ENCODE peak calls at places on chromosomes 4 and X, in ten cellular contexts. One of them, this sample, is unnamed.

GRCh38 chrX:8803326-8803725 is 2.1 kb upstream of the FAM9A start:
- DNase-seq in activated CD4-positive, alpha-beta T cell treated with anti-CD3 and anti-CD28 coated beads, Interleukin-2, amount 50 U/mL, for 4 hours: no peak
- DNase-seq in cardiac muscle cell: no peak
- DNase-seq in GM23248: no peak
- DNase-seq in HFFc6: no peak
- DNase-seq in astrocyte of the spinal cord: no peak
- DNase-seq in neuronal stem cell: no peak
- DNase-seq in stimulated activated CD8-positive, alpha-beta memory T cell treated with anti-CD3 and anti-CD28 coated beads, Interleukin-2, amount 100 ng/mL, for 48 hours: no peak
- DNase-seq in fibroblast of lung: peak; percentile 20
- DNase-seq in RWPE1: no peak
- DNase-seq in this sample: no peak

GRCh38 chrX:31423575-31424284 is 351.9 kb upstream of the FTHL17 start:
- DNase-seq in activated CD4-positive, alpha-beta T cell treated with anti-CD3 and anti-CD28 coated beads, Interleukin-2, amount 50 U/mL, for 4 hours: no peak
- DNase-seq in cardiac muscle cell: peak; percentile 76
- DNase-seq in GM23248: peak; percentile 58
- DNase-seq in HFFc6: peak; percentile 18
- DNase-seq in astrocyte of the spinal cord: peak; percentile 41
- DNase-seq in neuronal stem cell: no peak
- DNase-seq in stimulated activated CD8-positive, alpha-beta memory T cell treated with anti-CD3 and anti-CD28 coated beads, Interleukin-2, amount 100 ng/mL, for 48 hours: no peak
- DNase-seq in fibroblast of lung: peak; percentile 36
- DNase-seq in RWPE1: peak; percentile 20
- DNase-seq in this sample: peak; percentile 9

GRCh38 chrX:150370589-150371312 is 7.6 kb downstream of the MAMLD1 start:
- DNase-seq in activated CD4-positive, alpha-beta T cell treated with anti-CD3 and anti-CD28 coated beads, Interleukin-2, amount 50 U/mL, for 4 hours: no peak
- DNase-seq in cardiac muscle cell: no peak
- DNase-seq in GM23248: peak; percentile 7
- DNase-seq in HFFc6: no peak
- DNase-seq in astrocyte of the spinal cord: no peak
- DNase-seq in neuronal stem cell: no peak
- DNase-seq in stimulated activated CD8-positive, alpha-beta memory T cell treated with anti-CD3 and anti-CD28 coated beads, Interleukin-2, amount 100 ng/mL, for 48 hours: no peak
- DNase-seq in fibroblast of lung: no peak
- DNase-seq in RWPE1: no peak
- DNase-seq in this sample: no peak

GRCh38 chrX:15663439-15663838 is 1.2 kb downstream of the CLTRN start:
- DNase-seq in activated CD4-positive, alpha-beta T cell treated with anti-CD3 and anti-CD28 coated beads, Interleukin-2, amount 50 U/mL, for 4 hours: no peak
- DNase-seq in cardiac muscle cell: no peak
- DNase-seq in GM23248: no peak
- DNase-seq in HFFc6: no peak
- DNase-seq in astrocyte of the spinal cord: no peak
- DNase-seq in neuronal stem cell: no peak
- DNase-seq in stimulated activated CD8-positive, alpha-beta memory T cell treated with anti-CD3 and anti-CD28 coated beads, Interleukin-2, amount 100 ng/mL, for 48 hours: no peak
- DNase-seq in fibroblast of lung: no peak
- DNase-seq in RWPE1: no peak
- DNase-seq in this sample: no peak

GRCh38 chr4:113692809-113693411 is 68.6 kb downstream of the CAMK2D start:
- DNase-seq in activated CD4-positive, alpha-beta T cell treated with anti-CD3 and anti-CD28 coated beads, Interleukin-2, amount 50 U/mL, for 4 hours: no peak
- DNase-seq in cardiac muscle cell: no peak
- DNase-seq in GM23248: no peak
- DNase-seq in HFFc6: no peak
- DNase-seq in astrocyte of the spinal cord: no peak
- DNase-seq in neuronal stem cell: no peak
- DNase-seq in stimulated activated CD8-positive, alpha-beta memory T cell treated with anti-CD3 and anti-CD28 coated beads, Interleukin-2, amount 100 ng/mL, for 48 hours: no peak
- DNase-seq in fibroblast of lung: no peak
- DNase-seq in RWPE1: no peak
- DNase-seq in this sample: no peak

GRCh38 chr4:41713768-41714167 is 34.8 kb downstream of the PHOX2B start:
- DNase-seq in activated CD4-positive, alpha-beta T cell treated with anti-CD3 and anti-CD28 coated beads, Interleukin-2, amount 50 U/mL, for 4 hours: no peak
- DNase-seq in cardiac muscle cell: no peak
- DNase-seq in GM23248: no peak
- DNase-seq in HFFc6: no peak
- DNase-seq in astrocyte of the spinal cord: no peak
- DNase-seq in neuronal stem cell: no peak
- DNase-seq in stimulated activated CD8-positive, alpha-beta memory T cell treated with anti-CD3 and anti-CD28 coated beads, Interleukin-2, amount 100 ng/mL, for 48 hours: no peak
- DNase-seq in fibroblast of lung: no peak
- DNase-seq in RWPE1: no peak
- DNase-seq in this sample: no peak

GRCh38 chrX:132023117-132023895 is at the start of gene STK26:
- DNase-seq in activated CD4-positive, alpha-beta T cell treated with anti-CD3 and anti-CD28 coated beads, Interleukin-2, amount 50 U/mL, for 4 hours: peak; percentile 69
- DNase-seq in cardiac muscle cell: peak; percentile 89
- DNase-seq in GM23248: peak; percentile 65
- DNase-seq in HFFc6: peak; percentile 0
- DNase-seq in astrocyte of the spinal cord: peak; percentile 44
- DNase-seq in neuronal stem cell: peak; percentile 65
- DNase-seq in stimulated activated CD8-positive, alpha-beta memory T cell treated with anti-CD3 and anti-CD28 coated beads, Interleukin-2, amount 100 ng/mL, for 48 hours: peak; percentile 58
- DNase-seq in fibroblast of lung: peak; percentile 53
- DNase-seq in RWPE1: peak; percentile 61
- DNase-seq in this sample: no peak

GRCh38 chr4:185101354-185101890 is 41.6 kb upstream of the SLC25A4 start:
- DNase-seq in activated CD4-positive, alpha-beta T cell treated with anti-CD3 and anti-CD28 coated beads, Interleukin-2, amount 50 U/mL, for 4 hours: no peak
- DNase-seq in cardiac muscle cell: no peak
- DNase-seq in GM23248: no peak
- DNase-seq in HFFc6: no peak
- DNase-seq in astrocyte of the spinal cord: no peak
- DNase-seq in neuronal stem cell: no peak
- DNase-seq in stimulated activated CD8-positive, alpha-beta memory T cell treated with anti-CD3 and anti-CD28 coated beads, Interleukin-2, amount 100 ng/mL, for 48 hours: no peak
- DNase-seq in fibroblast of lung: no peak
- DNase-seq in RWPE1: no peak
- DNase-seq in this sample: no peak

GRCh38 chr4:110211007-110211769 is 12.8 kb upstream of the ELOVL6 start:
- DNase-seq in activated CD4-positive, alpha-beta T cell treated with anti-CD3 and anti-CD28 coated beads, Interleukin-2, amount 50 U/mL, for 4 hours: peak; percentile 7
- DNase-seq in cardiac muscle cell: peak; percentile 40
- DNase-seq in GM23248: peak; percentile 72
- DNase-seq in HFFc6: peak; percentile 39
- DNase-seq in astrocyte of the spinal cord: peak; percentile 50
- DNase-seq in neuronal stem cell: no peak
- DNase-seq in stimulated activated CD8-positive, alpha-beta memory T cell treated with anti-CD3 and anti-CD28 coated beads, Interleukin-2, amount 100 ng/mL, for 48 hours: no peak
- DNase-seq in fibroblast of lung: peak; percentile 51
- DNase-seq in RWPE1: peak; percentile 49
- DNase-seq in this sample: no peak

GRCh38 chr4:168421671-168422070 is 58.6 kb downstream of the DDX60L start:
- DNase-seq in activated CD4-positive, alpha-beta T cell treated with anti-CD3 and anti-CD28 coated beads, Interleukin-2, amount 50 U/mL, for 4 hours: no peak
- DNase-seq in cardiac muscle cell: no peak
- DNase-seq in GM23248: peak; percentile 4
- DNase-seq in HFFc6: peak; percentile 51
- DNase-seq in astrocyte of the spinal cord: peak; percentile 39
- DNase-seq in neuronal stem cell: no peak
- DNase-seq in stimulated activated CD8-positive, alpha-beta memory T cell treated with anti-CD3 and anti-CD28 coated beads, Interleukin-2, amount 100 ng/mL, for 48 hours: no peak
- DNase-seq in fibroblast of lung: peak; percentile 62
- DNase-seq in RWPE1: peak; percentile 54
- DNase-seq in this sample: no peak

GRCh38 chr4:38950734-38951133 is 81.5 kb downstream of the TMEM156 start:
- DNase-seq in activated CD4-positive, alpha-beta T cell treated with anti-CD3 and anti-CD28 coated beads, Interleukin-2, amount 50 U/mL, for 4 hours: no peak
- DNase-seq in cardiac muscle cell: no peak
- DNase-seq in GM23248: no peak
- DNase-seq in HFFc6: no peak
- DNase-seq in astrocyte of the spinal cord: no peak
- DNase-seq in neuronal stem cell: no peak
- DNase-seq in stimulated activated CD8-positive, alpha-beta memory T cell treated with anti-CD3 and anti-CD28 coated beads, Interleukin-2, amount 100 ng/mL, for 48 hours: no peak
- DNase-seq in fibroblast of lung: no peak
- DNase-seq in RWPE1: no peak
- DNase-seq in this sample: no peak

GRCh38 chrX:39648548-39649254 is 449.1 kb downstream of the BCOR start:
- DNase-seq in activated CD4-positive, alpha-beta T cell treated with anti-CD3 and anti-CD28 coated beads, Interleukin-2, amount 50 U/mL, for 4 hours: no peak
- DNase-seq in cardiac muscle cell: no peak
- DNase-seq in GM23248: peak; percentile 52
- DNase-seq in HFFc6: peak; percentile 1
- DNase-seq in astrocyte of the spinal cord: no peak
- DNase-seq in neuronal stem cell: no peak
- DNase-seq in stimulated activated CD8-positive, alpha-beta memory T cell treated with anti-CD3 and anti-CD28 coated beads, Interleukin-2, amount 100 ng/mL, for 48 hours: no peak
- DNase-seq in fibroblast of lung: peak; percentile 16
- DNase-seq in RWPE1: no peak
- DNase-seq in this sample: no peak

GRCh38 chrX:108025954-108026616 is 18.8 kb upstream of the VSIG1 start:
- DNase-seq in activated CD4-positive, alpha-beta T cell treated with anti-CD3 and anti-CD28 coated beads, Interleukin-2, amount 50 U/mL, for 4 hours: no peak
- DNase-seq in cardiac muscle cell: no peak
- DNase-seq in GM23248: no peak
- DNase-seq in HFFc6: no peak
- DNase-seq in astrocyte of the spinal cord: peak; percentile 2
- DNase-seq in neuronal stem cell: no peak
- DNase-seq in stimulated activated CD8-positive, alpha-beta memory T cell treated with anti-CD3 and anti-CD28 coated beads, Interleukin-2, amount 100 ng/mL, for 48 hours: no peak
- DNase-seq in fibroblast of lung: no peak
- DNase-seq in RWPE1: no peak
- DNase-seq in this sample: no peak

GRCh38 chr4:1396806-1397455 is 9.3 kb downstream of the NKX1-1 start:
- DNase-seq in activated CD4-positive, alpha-beta T cell treated with anti-CD3 and anti-CD28 coated beads, Interleukin-2, amount 50 U/mL, for 4 hours: no peak
- DNase-seq in cardiac muscle cell: no peak
- DNase-seq in GM23248: no peak
- DNase-seq in HFFc6: no peak
- DNase-seq in astrocyte of the spinal cord: no peak
- DNase-seq in neuronal stem cell: no peak
- DNase-seq in stimulated activated CD8-positive, alpha-beta memory T cell treated with anti-CD3 and anti-CD28 coated beads, Interleukin-2, amount 100 ng/mL, for 48 hours: no peak
- DNase-seq in fibroblast of lung: no peak
- DNase-seq in RWPE1: no peak
- DNase-seq in this sample: no peak

GRCh38 chr4:102356562-102357202 is 11.4 kb upstream of the SLC39A8 start:
- DNase-seq in activated CD4-positive, alpha-beta T cell treated with anti-CD3 and anti-CD28 coated beads, Interleukin-2, amount 50 U/mL, for 4 hours: no peak
- DNase-seq in cardiac muscle cell: no peak
- DNase-seq in GM23248: no peak
- DNase-seq in HFFc6: no peak
- DNase-seq in astrocyte of the spinal cord: no peak
- DNase-seq in neuronal stem cell: no peak
- DNase-seq in stimulated activated CD8-positive, alpha-beta memory T cell treated with anti-CD3 and anti-CD28 coated beads, Interleukin-2, amount 100 ng/mL, for 48 hours: no peak
- DNase-seq in fibroblast of lung: no peak
- DNase-seq in RWPE1: no peak
- DNase-seq in this sample: no peak

GRCh38 chrX:16931371-16931770 is 15.1 kb upstream of the REPS2 start:
- DNase-seq in activated CD4-positive, alpha-beta T cell treated with anti-CD3 and anti-CD28 coated beads, Interleukin-2, amount 50 U/mL, for 4 hours: no peak
- DNase-seq in cardiac muscle cell: peak; percentile 14
- DNase-seq in GM23248: no peak
- DNase-seq in HFFc6: no peak
- DNase-seq in astrocyte of the spinal cord: no peak
- DNase-seq in neuronal stem cell: no peak
- DNase-seq in stimulated activated CD8-positive, alpha-beta memory T cell treated with anti-CD3 and anti-CD28 coated beads, Interleukin-2, amount 100 ng/mL, for 48 hours: no peak
- DNase-seq in fibroblast of lung: no peak
- DNase-seq in RWPE1: no peak
- DNase-seq in this sample: no peak

GRCh38 chrX:12910851-12911461 is 4.5 kb downstream of the TLR8 start:
- DNase-seq in activated CD4-positive, alpha-beta T cell treated with anti-CD3 and anti-CD28 coated beads, Interleukin-2, amount 50 U/mL, for 4 hours: no peak
- DNase-seq in cardiac muscle cell: no peak
- DNase-seq in GM23248: no peak
- DNase-seq in HFFc6: no peak
- DNase-seq in astrocyte of the spinal cord: no peak
- DNase-seq in neuronal stem cell: no peak
- DNase-seq in stimulated activated CD8-positive, alpha-beta memory T cell treated with anti-CD3 and anti-CD28 coated beads, Interleukin-2, amount 100 ng/mL, for 48 hours: no peak
- DNase-seq in fibroblast of lung: no peak
- DNase-seq in RWPE1: no peak
- DNase-seq in this sample: no peak

GRCh38 chr4:104860227-104861123 is 286.2 kb upstream of the TET2 start:
- DNase-seq in activated CD4-positive, alpha-beta T cell treated with anti-CD3 and anti-CD28 coated beads, Interleukin-2, amount 50 U/mL, for 4 hours: peak; percentile 12
- DNase-seq in cardiac muscle cell: peak; percentile 82
- DNase-seq in GM23248: peak; percentile 59
- DNase-seq in HFFc6: peak; percentile 64
- DNase-seq in astrocyte of the spinal cord: peak; percentile 84
- DNase-seq in neuronal stem cell: peak; percentile 79
- DNase-seq in stimulated activated CD8-positive, alpha-beta memory T cell treated with anti-CD3 and anti-CD28 coated beads, Interleukin-2, amount 100 ng/mL, for 48 hours: no peak
- DNase-seq in fibroblast of lung: peak; percentile 59
- DNase-seq in RWPE1: peak; percentile 42
- DNase-seq in this sample: peak; percentile 50

GRCh38 chr4:87092389-87093141 is 127.9 kb downstream of the KLHL8 start:
- DNase-seq in activated CD4-positive, alpha-beta T cell treated with anti-CD3 and anti-CD28 coated beads, Interleukin-2, amount 50 U/mL, for 4 hours: no peak
- DNase-seq in cardiac muscle cell: peak; percentile 47
- DNase-seq in GM23248: peak; percentile 95
- DNase-seq in HFFc6: peak; percentile 89
- DNase-seq in astrocyte of the spinal cord: peak; percentile 77
- DNase-seq in neuronal stem cell: no peak
- DNase-seq in stimulated activated CD8-positive, alpha-beta memory T cell treated with anti-CD3 and anti-CD28 coated beads, Interleukin-2, amount 100 ng/mL, for 48 hours: no peak
- DNase-seq in fibroblast of lung: peak; percentile 94
- DNase-seq in RWPE1: peak; percentile 97
- DNase-seq in this sample: no peak

GRCh38 chr4:156764145-156764544 is 207.5 kb downstream of the PDGFC start:
- DNase-seq in activated CD4-positive, alpha-beta T cell treated with anti-CD3 and anti-CD28 coated beads, Interleukin-2, amount 50 U/mL, for 4 hours: no peak
- DNase-seq in cardiac muscle cell: no peak
- DNase-seq in GM23248: peak; percentile 49
- DNase-seq in HFFc6: peak; percentile 44
- DNase-seq in astrocyte of the spinal cord: peak; percentile 61
- DNase-seq in neuronal stem cell: no peak
- DNase-seq in stimulated activated CD8-positive, alpha-beta memory T cell treated with anti-CD3 and anti-CD28 coated beads, Interleukin-2, amount 100 ng/mL, for 48 hours: no peak
- DNase-seq in fibroblast of lung: peak; percentile 93
- DNase-seq in RWPE1: no peak
- DNase-seq in this sample: no peak

GRCh38 chr4:169800541-169800940 is 42.8 kb upstream of the HPF1 start:
- DNase-seq in activated CD4-positive, alpha-beta T cell treated with anti-CD3 and anti-CD28 coated beads, Interleukin-2, amount 50 U/mL, for 4 hours: no peak
- DNase-seq in cardiac muscle cell: no peak
- DNase-seq in GM23248: no peak
- DNase-seq in HFFc6: no peak
- DNase-seq in astrocyte of the spinal cord: no peak
- DNase-seq in neuronal stem cell: no peak
- DNase-seq in stimulated activated CD8-positive, alpha-beta memory T cell treated with anti-CD3 and anti-CD28 coated beads, Interleukin-2, amount 100 ng/mL, for 48 hours: no peak
- DNase-seq in fibroblast of lung: no peak
- DNase-seq in RWPE1: no peak
- DNase-seq in this sample: no peak

GRCh38 chr4:1490011-1490905 is 84.0 kb upstream of the NKX1-1 start:
- DNase-seq in activated CD4-positive, alpha-beta T cell treated with anti-CD3 and anti-CD28 coated beads, Interleukin-2, amount 50 U/mL, for 4 hours: no peak
- DNase-seq in cardiac muscle cell: no peak
- DNase-seq in GM23248: no peak
- DNase-seq in HFFc6: no peak
- DNase-seq in astrocyte of the spinal cord: no peak
- DNase-seq in neuronal stem cell: no peak
- DNase-seq in stimulated activated CD8-positive, alpha-beta memory T cell treated with anti-CD3 and anti-CD28 coated beads, Interleukin-2, amount 100 ng/mL, for 48 hours: no peak
- DNase-seq in fibroblast of lung: no peak
- DNase-seq in RWPE1: no peak
- DNase-seq in this sample: no peak

GRCh38 chrX:121308276-121308805 is 260.9 kb downstream of the GLUD2 start:
- DNase-seq in activated CD4-positive, alpha-beta T cell treated with anti-CD3 and anti-CD28 coated beads, Interleukin-2, amount 50 U/mL, for 4 hours: peak; percentile 26
- DNase-seq in cardiac muscle cell: peak; percentile 24
- DNase-seq in GM23248: peak; percentile 81
- DNase-seq in HFFc6: peak; percentile 17
- DNase-seq in astrocyte of the spinal cord: peak; percentile 76
- DNase-seq in neuronal stem cell: no peak
- DNase-seq in stimulated activated CD8-positive, alpha-beta memory T cell treated with anti-CD3 and anti-CD28 coated beads, Interleukin-2, amount 100 ng/mL, for 48 hours: peak; percentile 6
- DNase-seq in fibroblast of lung: peak; percentile 89
- DNase-seq in RWPE1: peak; percentile 8
- DNase-seq in this sample: peak; percentile 15

GRCh38 chr4:182179105-182179504 is 64.1 kb upstream of the TENM3 start:
- DNase-seq in activated CD4-positive, alpha-beta T cell treated with anti-CD3 and anti-CD28 coated beads, Interleukin-2, amount 50 U/mL, for 4 hours: no peak
- DNase-seq in cardiac muscle cell: no peak
- DNase-seq in GM23248: peak; percentile 9
- DNase-seq in HFFc6: peak; percentile 9
- DNase-seq in astrocyte of the spinal cord: peak; percentile 72
- DNase-seq in neuronal stem cell: peak; percentile 53
- DNase-seq in stimulated activated CD8-positive, alpha-beta memory T cell treated with anti-CD3 and anti-CD28 coated beads, Interleukin-2, amount 100 ng/mL, for 48 hours: no peak
- DNase-seq in fibroblast of lung: peak; percentile 87
- DNase-seq in RWPE1: peak; percentile 18
- DNase-seq in this sample: peak; percentile 18

GRCh38 chr4:26248647-26249046 is 72.2 kb upstream of the RBPJ start:
- DNase-seq in activated CD4-positive, alpha-beta T cell treated with anti-CD3 and anti-CD28 coated beads, Interleukin-2, amount 50 U/mL, for 4 hours: no peak
- DNase-seq in cardiac muscle cell: no peak
- DNase-seq in GM23248: no peak
- DNase-seq in HFFc6: no peak
- DNase-seq in astrocyte of the spinal cord: peak; percentile 81
- DNase-seq in neuronal stem cell: no peak
- DNase-seq in stimulated activated CD8-positive, alpha-beta memory T cell treated with anti-CD3 and anti-CD28 coated beads, Interleukin-2, amount 100 ng/mL, for 48 hours: no peak
- DNase-seq in fibroblast of lung: peak; percentile 57
- DNase-seq in RWPE1: no peak
- DNase-seq in this sample: no peak

GRCh38 chr4:170589597-170590191 is 499.9 kb upstream of the AADAT start:
- DNase-seq in activated CD4-positive, alpha-beta T cell treated with anti-CD3 and anti-CD28 coated beads, Interleukin-2, amount 50 U/mL, for 4 hours: no peak
- DNase-seq in cardiac muscle cell: peak; percentile 5
- DNase-seq in GM23248: peak; percentile 26
- DNase-seq in HFFc6: no peak
- DNase-seq in astrocyte of the spinal cord: peak; percentile 25
- DNase-seq in neuronal stem cell: no peak
- DNase-seq in stimulated activated CD8-positive, alpha-beta memory T cell treated with anti-CD3 and anti-CD28 coated beads, Interleukin-2, amount 100 ng/mL, for 48 hours: no peak
- DNase-seq in fibroblast of lung: peak; percentile 14
- DNase-seq in RWPE1: peak; percentile 71
- DNase-seq in this sample: no peak

GRCh38 chr4:153143527-153144348 is 60.5 kb upstream of the TRIM2 start:
- DNase-seq in activated CD4-positive, alpha-beta T cell treated with anti-CD3 and anti-CD28 coated beads, Interleukin-2, amount 50 U/mL, for 4 hours: no peak
- DNase-seq in cardiac muscle cell: peak; percentile 50
- DNase-seq in GM23248: peak; percentile 52
- DNase-seq in HFFc6: no peak
- DNase-seq in astrocyte of the spinal cord: peak; percentile 74
- DNase-seq in neuronal stem cell: no peak
- DNase-seq in stimulated activated CD8-positive, alpha-beta memory T cell treated with anti-CD3 and anti-CD28 coated beads, Interleukin-2, amount 100 ng/mL, for 48 hours: no peak
- DNase-seq in fibroblast of lung: peak; percentile 81
- DNase-seq in RWPE1: peak; percentile 41
- DNase-seq in this sample: no peak

GRCh38 chr4:1654216-1654945 is 29.7 kb downstream of the FAM53A start:
- DNase-seq in activated CD4-positive, alpha-beta T cell treated with anti-CD3 and anti-CD28 coated beads, Interleukin-2, amount 50 U/mL, for 4 hours: no peak
- DNase-seq in cardiac muscle cell: no peak
- DNase-seq in GM23248: no peak
- DNase-seq in HFFc6: no peak
- DNase-seq in astrocyte of the spinal cord: no peak
- DNase-seq in neuronal stem cell: no peak
- DNase-seq in stimulated activated CD8-positive, alpha-beta memory T cell treated with anti-CD3 and anti-CD28 coated beads, Interleukin-2, amount 100 ng/mL, for 48 hours: no peak
- DNase-seq in fibroblast of lung: no peak
- DNase-seq in RWPE1: no peak
- DNase-seq in this sample: no peak